ENCODE peak calls at places on chromosomes 5 and 9, in nine cellular contexts. One of them, this sample, is unnamed.

GRCh38 chr5:72160299-72160698 is 53.0 kb downstream of the MAP1B start:
- DNase-seq in tibial nerve: no peak
- DNase-seq in cardiac muscle cell: no peak
- DNase-seq in endodermal cell: no peak
- DNase-seq in AG04450: peak; percentile 93
- DNase-seq in aorta: no peak
- DNase-seq in spleen: no peak
- DNase-seq in pancreas: no peak
- DNase-seq in ascending aorta: no peak
- DNase-seq in this sample: no peak

GRCh38 chr9:100427366-100428263 is 672 bp downstream of the MSANTD3 start:
- DNase-seq in tibial nerve: peak; percentile 22
- DNase-seq in spleen: no peak
- DNase-seq in endodermal cell: peak; percentile 86
- DNase-seq in cardiac muscle cell: peak; percentile 73
- DNase-seq in AG04450: no peak
- DNase-seq in aorta: peak; percentile 66
- DNase-seq in pancreas: no peak
- DNase-seq in ascending aorta: no peak
- DNase-seq in this sample: peak; percentile 4

GRCh38 chr9:96875460-96876142 is 21.3 kb upstream of the ZNF782 start:
- DNase-seq in endodermal cell: peak; percentile 97
- DNase-seq in pancreas: peak; percentile 79
- DNase-seq in aorta: peak; percentile 48
- DNase-seq in ascending aorta: no peak
- DNase-seq in cardiac muscle cell: peak; percentile 98
- DNase-seq in AG04450: peak; percentile 43
- DNase-seq in spleen: peak; percentile 79
- DNase-seq in tibial nerve: no peak
- DNase-seq in this sample: no peak

GRCh38 chr9:97440160-97440559 is 28.3 kb downstream of the TDRD7 start:
- DNase-seq in tibial nerve: no peak
- DNase-seq in AG04450: no peak
- DNase-seq in ascending aorta: no peak
- DNase-seq in pancreas: no peak
- DNase-seq in aorta: no peak
- DNase-seq in cardiac muscle cell: no peak
- DNase-seq in endodermal cell: no peak
- DNase-seq in spleen: no peak
- DNase-seq in this sample: no peak

GRCh38 chr5:33462456-33462855 is 21.7 kb downstream of the TARS1 start:
- DNase-seq in cardiac muscle cell: no peak
- DNase-seq in AG04450: no peak
- DNase-seq in aorta: no peak
- DNase-seq in endodermal cell: no peak
- DNase-seq in ascending aorta: no peak
- DNase-seq in spleen: no peak
- DNase-seq in pancreas: no peak
- DNase-seq in tibial nerve: no peak
- DNase-seq in this sample: no peak

GRCh38 chr5:83253731-83254130 is 176.4 kb downstream of the XRCC4 start:
- DNase-seq in spleen: no peak
- DNase-seq in aorta: no peak
- DNase-seq in ascending aorta: no peak
- DNase-seq in pancreas: no peak
- DNase-seq in AG04450: no peak
- DNase-seq in tibial nerve: no peak
- DNase-seq in cardiac muscle cell: no peak
- DNase-seq in endodermal cell: no peak
- DNase-seq in this sample: no peak

GRCh38 chr9:137745541-137745991 is 126.8 kb downstream of the EHMT1 start:
- DNase-seq in endodermal cell: peak; percentile 72
- DNase-seq in AG04450: no peak
- DNase-seq in tibial nerve: no peak
- DNase-seq in pancreas: no peak
- DNase-seq in spleen: peak; percentile 93
- DNase-seq in cardiac muscle cell: no peak
- DNase-seq in ascending aorta: no peak
- DNase-seq in aorta: no peak
- DNase-seq in this sample: no peak

GRCh38 chr5:139908749-139909148 is 113.1 kb downstream of the PSD2 start:
- DNase-seq in ascending aorta: no peak
- DNase-seq in aorta: no peak
- DNase-seq in endodermal cell: peak; percentile 36
- DNase-seq in spleen: peak; percentile 59
- DNase-seq in cardiac muscle cell: no peak
- DNase-seq in pancreas: peak; percentile 29
- DNase-seq in AG04450: no peak
- DNase-seq in tibial nerve: no peak
- DNase-seq in this sample: no peak

GRCh38 chr5:79878721-79879336 is 112.2 kb downstream of the MTX3 start:
- DNase-seq in aorta: no peak
- DNase-seq in AG04450: no peak
- DNase-seq in spleen: no peak
- DNase-seq in tibial nerve: no peak
- DNase-seq in cardiac muscle cell: peak; percentile 9
- DNase-seq in pancreas: no peak
- DNase-seq in ascending aorta: no peak
- DNase-seq in endodermal cell: peak; percentile 89
- DNase-seq in this sample: peak; percentile 26

DNA sequence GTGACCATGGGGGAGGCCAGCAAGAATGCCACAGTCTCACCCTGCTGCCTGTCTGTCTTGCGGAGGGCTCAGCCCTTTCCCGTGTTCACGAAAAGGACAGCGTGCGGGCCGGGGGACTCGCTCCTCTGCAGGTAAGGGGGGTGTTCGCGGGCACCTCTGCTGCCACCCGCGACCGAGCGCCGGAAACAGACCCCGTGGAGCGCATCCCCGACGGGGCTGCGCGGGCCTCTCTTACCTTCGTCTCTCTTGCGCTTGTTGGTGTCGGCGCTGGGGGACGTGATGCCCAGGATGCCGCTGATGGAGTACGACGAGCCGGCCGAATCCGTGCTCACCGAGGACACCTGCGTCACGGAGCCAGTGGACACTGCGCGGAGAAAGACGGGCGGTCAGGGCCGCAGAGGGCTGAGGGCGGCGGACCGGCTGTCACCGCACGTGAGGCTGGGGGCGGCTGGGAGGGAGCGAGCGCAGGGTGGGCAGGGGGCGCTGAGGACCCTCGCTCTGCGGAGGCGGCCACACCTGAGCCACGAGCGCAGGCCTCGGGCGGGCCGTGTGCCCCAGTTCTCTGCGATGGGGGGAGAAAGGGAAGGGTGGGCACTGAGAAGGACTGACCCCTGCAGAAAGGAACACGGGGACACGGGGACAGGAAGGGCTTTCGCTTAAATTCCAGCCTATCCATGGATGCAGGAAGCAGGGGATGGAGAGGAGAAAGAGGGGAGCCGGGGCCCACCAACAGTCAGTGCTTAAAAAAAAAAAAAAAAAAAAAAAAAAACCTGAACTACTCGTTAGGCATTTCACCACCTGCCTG is 31.5 kb downstream of the PAX5 start:
- DNase-seq in tibial nerve: no peak
- DNase-seq in cardiac muscle cell: no peak
- DNase-seq in aorta: no peak
- DNase-seq in ascending aorta: no peak
- DNase-seq in endodermal cell: peak; percentile 63
- DNase-seq in AG04450: no peak
- DNase-seq in spleen: peak; percentile 88
- DNase-seq in pancreas: no peak
- DNase-seq in this sample: no peak
- H3K27me3 ChIP-seq in tibial nerve: peaks cover 87% of the 10 kb centered on the region
- H3K27me3 ChIP-seq in cardiac muscle cell: peaks cover 90% of the 10 kb centered on the region
- H3K27me3 ChIP-seq in aorta: peaks cover 6% of the 10 kb centered on the region
- H3K27me3 ChIP-seq in ascending aorta: no peaks in the 10 kb centered on the region
- H3K27me3 ChIP-seq in endodermal cell: peaks cover 86% of the 10 kb centered on the region
- H3K27me3 ChIP-seq in AG04450: peaks cover 68% of the 10 kb centered on the region
- H3K27me3 ChIP-seq in spleen: peaks cover 9% of the 10 kb centered on the region
- H3K27me3 ChIP-seq in pancreas: no peaks in the 10 kb centered on the region
- H3K27me3 ChIP-seq in this sample: peaks cover 21% of the 10 kb centered on the region

DNA sequence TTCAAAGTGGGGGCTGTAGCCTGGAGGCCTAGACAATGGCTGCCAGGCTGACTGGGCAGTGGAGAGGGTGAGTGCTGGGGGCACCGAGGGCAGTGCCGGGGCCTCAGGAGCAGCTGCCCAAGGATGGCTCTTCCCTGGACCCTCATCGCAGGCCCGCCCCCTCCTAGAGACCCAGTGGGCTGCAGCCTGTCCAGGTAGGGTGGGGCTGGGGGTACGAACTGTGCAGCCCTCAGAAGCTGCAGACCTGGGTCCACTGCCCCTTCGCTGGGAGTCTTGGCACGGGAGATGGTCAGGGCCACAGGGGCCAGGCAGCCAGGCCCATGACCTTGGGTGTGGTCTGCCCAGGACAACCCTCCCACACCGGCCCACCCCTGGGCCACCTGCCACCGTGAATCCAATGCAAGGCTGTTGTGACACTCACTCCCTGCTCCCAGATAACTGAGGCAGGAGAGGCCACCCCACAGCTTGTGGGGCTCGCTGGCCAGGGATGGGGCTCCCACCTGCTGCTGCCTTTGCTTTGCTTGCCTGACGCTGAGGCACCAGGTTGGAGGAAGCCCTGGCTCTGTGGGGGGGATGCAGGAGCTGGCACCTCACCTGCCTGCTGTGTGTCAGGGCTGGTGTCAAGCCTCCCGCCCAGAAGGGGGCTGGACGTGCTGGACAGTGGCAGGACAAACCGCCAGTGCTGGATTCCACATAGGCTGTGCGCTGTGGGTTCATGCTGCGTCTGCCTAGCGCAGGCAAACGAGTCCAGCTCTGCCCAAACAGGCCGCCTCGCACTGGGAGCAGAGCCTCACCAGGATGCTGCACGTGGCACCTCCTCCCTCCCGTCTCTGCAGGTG is 23.1 kb upstream of the SLC9A3 start:
- DNase-seq in tibial nerve: no peak
- DNase-seq in endodermal cell: no peak
- DNase-seq in cardiac muscle cell: no peak
- DNase-seq in spleen: peak; percentile 75
- DNase-seq in pancreas: no peak
- DNase-seq in aorta: peak; percentile 30
- DNase-seq in AG04450: no peak
- DNase-seq in ascending aorta: no peak
- DNase-seq in this sample: no peak
- H3K27me3 ChIP-seq in tibial nerve: no peaks in the 10 kb centered on the region
- H3K27me3 ChIP-seq in endodermal cell: peaks cover 14% of the 10 kb centered on the region
- H3K27me3 ChIP-seq in cardiac muscle cell: peaks cover 17% of the 10 kb centered on the region
- H3K27me3 ChIP-seq in spleen: no peaks in the 10 kb centered on the region
- H3K27me3 ChIP-seq in pancreas: no peaks in the 10 kb centered on the region
- H3K27me3 ChIP-seq in aorta: no peaks in the 10 kb centered on the region
- H3K27me3 ChIP-seq in AG04450: peaks cover 2% of the 10 kb centered on the region
- H3K27me3 ChIP-seq in ascending aorta: no peaks in the 10 kb centered on the region
- H3K27me3 ChIP-seq in this sample: no peaks in the 10 kb centered on the region

GRCh38 chr5:3599283-3600105 is 3.9 kb downstream of the IRX1 start:
- DNase-seq in endodermal cell: peak; percentile 89
- DNase-seq in tibial nerve: no peak
- DNase-seq in cardiac muscle cell: peak; percentile 44
- DNase-seq in pancreas: no peak
- DNase-seq in ascending aorta: no peak
- DNase-seq in aorta: no peak
- DNase-seq in AG04450: no peak
- DNase-seq in spleen: no peak
- DNase-seq in this sample: no peak

GRCh38 chr5:3601929-3602712 is 6.5 kb downstream of the IRX1 start:
- DNase-seq in AG04450: no peak
- DNase-seq in spleen: peak; percentile 70
- DNase-seq in cardiac muscle cell: peak; percentile 49
- DNase-seq in tibial nerve: no peak
- DNase-seq in ascending aorta: no peak
- DNase-seq in pancreas: no peak
- DNase-seq in aorta: no peak
- DNase-seq in endodermal cell: peak; percentile 69
- DNase-seq in this sample: no peak

GRCh38 chr5:3601060-3601710 is 5.6 kb downstream of the IRX1 start:
- DNase-seq in cardiac muscle cell: no peak
- DNase-seq in tibial nerve: no peak
- DNase-seq in AG04450: no peak
- DNase-seq in aorta: no peak
- DNase-seq in endodermal cell: no peak
- DNase-seq in ascending aorta: no peak
- DNase-seq in pancreas: no peak
- DNase-seq in spleen: peak; percentile 47
- DNase-seq in this sample: no peak

GRCh38 chr5:3598725-3599282 is 3.2 kb downstream of the IRX1 start:
- DNase-seq in endodermal cell: peak; percentile 61
- DNase-seq in pancreas: no peak
- DNase-seq in aorta: no peak
- DNase-seq in ascending aorta: no peak
- DNase-seq in spleen: no peak
- DNase-seq in cardiac muscle cell: peak; percentile 55
- DNase-seq in AG04450: no peak
- DNase-seq in tibial nerve: no peak
- DNase-seq in this sample: no peak

DNA sequence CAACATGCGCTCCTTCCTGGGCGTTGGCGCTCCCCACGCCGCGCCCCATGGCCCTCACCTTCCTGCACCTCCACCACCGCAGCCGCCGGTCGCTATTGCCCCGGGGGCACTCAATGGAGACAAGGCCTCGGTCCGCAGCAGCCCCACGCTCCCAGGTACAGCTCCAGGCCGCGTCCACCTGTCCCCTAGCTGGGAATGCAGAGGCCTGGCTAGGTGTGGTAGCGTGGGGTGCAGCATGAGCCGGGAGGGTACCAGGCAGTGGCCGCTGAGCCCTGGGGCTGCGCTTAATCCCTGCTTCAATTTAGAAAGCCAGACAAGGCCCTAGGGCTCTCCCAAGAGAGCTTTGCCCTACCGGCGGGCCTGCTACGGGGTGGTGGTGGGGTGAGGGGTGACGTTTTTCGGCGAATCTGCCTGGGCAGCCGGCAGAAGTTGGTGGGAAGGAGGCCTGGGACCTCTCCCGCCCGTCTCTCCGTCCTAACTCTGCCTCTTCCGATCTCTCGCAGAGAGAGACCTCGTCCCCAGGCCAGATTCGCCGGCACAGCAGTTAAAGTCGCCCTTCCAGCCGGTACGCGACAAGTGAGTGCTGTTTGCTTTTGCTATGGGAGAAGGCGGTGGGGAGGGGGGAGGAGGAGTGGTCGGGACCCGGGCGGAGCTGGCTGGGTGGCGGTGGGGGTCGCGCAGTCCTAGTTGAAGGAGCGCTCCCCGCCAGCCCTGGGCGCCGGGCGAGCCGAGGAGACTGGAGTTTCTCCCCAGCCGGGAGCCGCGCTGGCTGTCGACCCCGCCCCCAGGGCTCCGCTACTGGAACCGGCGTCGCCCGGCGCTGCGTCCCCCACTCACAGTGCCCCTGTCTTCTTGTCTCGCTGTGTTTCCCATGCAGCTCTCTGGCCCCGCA is 4.7 kb downstream of the IRX1 start:
- DNase-seq in cardiac muscle cell: peak; percentile 87
- DNase-seq in tibial nerve: no peak
- DNase-seq in AG04450: no peak
- DNase-seq in aorta: no peak
- DNase-seq in endodermal cell: peak; percentile 90
- DNase-seq in pancreas: no peak
- DNase-seq in spleen: no peak
- DNase-seq in ascending aorta: no peak
- DNase-seq in this sample: no peak
- H3K27me3 ChIP-seq in cardiac muscle cell: peaks cover 74% of the 10 kb centered on the region
- H3K27me3 ChIP-seq in tibial nerve: peaks cover 94% of the 10 kb centered on the region
- H3K27me3 ChIP-seq in AG04450: peaks cover 58% of the 10 kb centered on the region
- H3K27me3 ChIP-seq in aorta: no peaks in the 10 kb centered on the region
- H3K27me3 ChIP-seq in endodermal cell: peaks cover 94% of the 10 kb centered on the region
- H3K27me3 ChIP-seq in pancreas: peaks cover 7% of the 10 kb centered on the region
- H3K27me3 ChIP-seq in spleen: peaks cover 78% of the 10 kb centered on the region
- H3K27me3 ChIP-seq in ascending aorta: peaks cover 8% of the 10 kb centered on the region
- H3K27me3 ChIP-seq in this sample: no peaks in the 10 kb centered on the region

GRCh38 chr5:173258466-173258865 is 23.5 kb upstream of the NKX2-5 start:
- DNase-seq in spleen: no peak
- DNase-seq in ascending aorta: no peak
- DNase-seq in pancreas: no peak
- DNase-seq in aorta: no peak
- DNase-seq in cardiac muscle cell: no peak
- DNase-seq in tibial nerve: no peak
- DNase-seq in endodermal cell: no peak
- DNase-seq in AG04450: no peak
- DNase-seq in this sample: no peak
- H3K27me3 ChIP-seq in spleen: no peaks in the 10 kb centered on the region
- H3K27me3 ChIP-seq in ascending aorta: no peaks in the 10 kb centered on the region
- H3K27me3 ChIP-seq in pancreas: no peaks in the 10 kb centered on the region
- H3K27me3 ChIP-seq in aorta: no peaks in the 10 kb centered on the region
- H3K27me3 ChIP-seq in cardiac muscle cell: no peaks in the 10 kb centered on the region
- H3K27me3 ChIP-seq in tibial nerve: peaks cover 32% of the 10 kb centered on the region
- H3K27me3 ChIP-seq in endodermal cell: peaks cover 18% of the 10 kb centered on the region
- H3K27me3 ChIP-seq in AG04450: peaks cover 77% of the 10 kb centered on the region
- H3K27me3 ChIP-seq in this sample: peaks cover 22% of the 10 kb centered on the region